ENCODE peak calls at places on chromosomes 4 and X, in four cellular contexts. S is lower leg skin, C is tibial nerve, E is stomach. I is an unnamed sample.

GRCh38 chr4:86014599-86014998 is 345.3 kb downstream of the MAPK10 start:
- DNase-seq in S (no peak), C (no peak), E (no peak), I (no peak)

GRCh38 chr4:32136081-32136787 is 1416.1 kb downstream of the PCDH7 start:
- DNase-seq in S (no peak), C (no peak), E (no peak), I (no peak)

GRCh38 chr4:115883251-115883650 is 769.8 kb upstream of the NDST4 start:
- DNase-seq in S (no peak), C (no peak), E (no peak), I (no peak)

GRCh38 chrX:117038918-117039440 is 576.2 kb upstream of the CT83 start:
- DNase-seq in S (no peak), C (no peak), E (no peak), I (no peak)

GRCh38 chr4:113559947-113560346 is 201.6 kb downstream of the CAMK2D start:
- DNase-seq in S (no peak), C (no peak), E (no peak), I (no peak)

GRCh38 chr4:184891765-184892164 is 66.0 kb upstream of the ACSL1 start:
- DNase-seq in S (no peak), C (no peak), E (no peak), I (no peak)

GRCh38 chr4:85734446-85734845 is 259.5 kb downstream of the ARHGAP24 start:
- DNase-seq in S (no peak), C (no peak), E (no peak), I (no peak)

GRCh38 chr4:37451646-37452045 is 207.1 kb downstream of the NWD2 start:
- DNase-seq in S (no peak), C (no peak), E (no peak), I (no peak)

GRCh38 chrX:130260316-130260715 is 8.4 kb downstream of the ZNF280C start:
- DNase-seq in S (no peak), C (no peak), E (no peak), I (no peak)

GRCh38 chr4:53920116-53920515 is 144.3 kb downstream of the CHIC2 start:
- DNase-seq in S (no peak), C (no peak), E (no peak), I (no peak)

GRCh38 chr4:82360298-82361177 is 13.3 kb downstream of the HNRNPD start:
- DNase-seq in S (no peak), C (peak), E (no peak), I (no peak)

GRCh38 chr4:32140636-32141035 is 1420.5 kb downstream of the PCDH7 start:
- DNase-seq in S (no peak), C (no peak), E (no peak), I (no peak)

GRCh38 chr4:158254328-158254727 is 44.0 kb downstream of the TMEM144 start:
- DNase-seq in S (no peak), C (no peak), E (no peak), I (no peak)

GRCh38 chr4:158255727-158256324 is 45.5 kb downstream of the TMEM144 start:
- DNase-seq in S (no peak), C (peak), E (no peak), I (no peak)

GRCh38 chr4:158250321-158250720 is 40.0 kb downstream of the TMEM144 start:
- DNase-seq in S (no peak), C (no peak), E (no peak), I (no peak)

DNA sequence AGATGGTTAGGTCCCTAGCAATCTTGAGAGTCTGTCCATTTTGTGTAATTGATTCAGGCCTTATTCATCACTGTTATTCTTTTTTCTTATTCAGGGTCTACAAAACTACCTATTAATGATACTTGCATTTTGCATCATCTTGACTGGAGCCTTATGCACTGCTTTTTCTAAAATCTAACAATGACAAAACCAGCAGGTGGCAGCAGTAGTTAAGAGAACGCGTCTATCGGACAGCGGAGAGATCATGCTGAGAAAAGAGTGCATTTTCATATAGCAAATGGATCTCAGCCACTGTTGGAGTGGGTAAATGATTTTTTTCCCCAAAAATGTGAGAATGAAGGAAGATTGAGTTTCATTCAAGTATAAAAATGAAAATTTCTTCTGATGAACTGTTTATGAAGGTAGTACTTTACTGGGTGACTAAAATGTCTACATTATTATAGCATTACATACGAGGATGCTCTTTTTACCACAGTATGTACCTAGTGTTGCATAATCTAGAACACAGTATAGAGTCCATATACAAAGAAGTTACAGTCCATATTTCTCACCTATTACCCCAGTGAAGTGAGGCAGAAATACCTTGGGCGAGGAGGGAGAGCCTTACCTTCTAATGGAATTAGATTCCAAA is 43.2 kb downstream of the TMEM144 start:
- DNase-seq in S (no peak), C (peak), E (peak), I (peak)
- TF ChIP-seq CTCF in S (no peak), C (peak), E (peak), I (peak)

GRCh38 chrX:109839694-109840358 is 106.8 kb upstream of the ACSL4 start:
- DNase-seq in S (no peak), C (no peak), E (no peak), I (no peak)
- TF ChIP-seq CTCF in S (no peak), C (no peak), E (no peak), I (no peak)

DNA sequence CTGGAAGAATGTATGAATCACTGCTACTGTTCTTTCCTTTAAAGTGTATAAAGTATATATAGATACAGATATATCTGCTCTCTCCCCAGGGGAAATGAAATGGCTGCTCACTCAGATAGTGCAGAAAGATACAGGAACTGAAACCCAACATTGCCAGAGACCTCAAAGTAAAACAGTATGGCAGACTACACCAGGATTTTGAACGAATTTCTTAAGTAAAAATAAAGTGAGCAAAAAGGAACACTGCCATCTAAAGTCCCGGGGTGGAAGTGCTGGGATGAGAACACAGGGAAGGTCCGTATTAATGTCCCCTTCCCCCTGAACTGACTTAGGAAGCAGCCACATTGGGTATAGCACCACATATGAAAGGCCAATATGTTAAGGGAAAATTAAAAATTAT is 93.4 kb downstream of the TMA16 start:
- DNase-seq in S (no peak), C (no peak), E (no peak), I (no peak)
- TF ChIP-seq CTCF in S (no peak), C (no peak), E (no peak), I (no peak)

DNA sequence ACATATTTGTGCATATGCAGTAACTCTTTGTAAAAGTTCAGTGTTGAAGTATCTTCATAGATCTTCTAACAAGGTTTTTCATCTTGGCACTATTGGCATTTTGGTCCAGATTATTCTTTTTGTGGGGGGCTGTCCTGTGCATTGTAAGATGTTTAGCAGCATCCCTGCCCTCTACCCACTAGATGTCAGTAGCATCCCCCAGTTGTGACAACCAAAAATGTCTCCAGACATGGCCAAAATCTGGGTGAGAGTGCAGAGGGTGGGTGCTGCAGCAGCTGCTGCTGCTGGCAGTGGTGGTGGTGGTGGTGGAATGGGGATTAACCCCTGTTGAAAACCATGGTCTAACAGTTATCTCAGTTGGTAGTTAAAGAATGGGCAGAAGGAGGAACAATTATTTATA is 370.0 kb downstream of the GPAT3 start:
- DNase-seq in S (no peak), C (no peak), E (no peak), I (no peak)
- TF ChIP-seq CTCF in S (no peak), C (no peak), E (no peak), I (no peak)

GRCh38 chr4:71126719-71127118 is 133.3 kb downstream of the DCK start:
- DNase-seq in S (no peak), C (no peak), E (no peak), I (no peak)

GRCh38 chr4:71132486-71132885 is 139.0 kb downstream of the DCK start:
- DNase-seq in S (no peak), C (no peak), E (no peak), I (no peak)

GRCh38 chr4:71133491-71133890 is 140.0 kb downstream of the DCK start:
- DNase-seq in S (no peak), C (no peak), E (no peak), I (no peak)

GRCh38 chr4:71136071-71136470 is 142.6 kb downstream of the DCK start:
- DNase-seq in S (no peak), C (no peak), E (no peak), I (no peak)

DNA sequence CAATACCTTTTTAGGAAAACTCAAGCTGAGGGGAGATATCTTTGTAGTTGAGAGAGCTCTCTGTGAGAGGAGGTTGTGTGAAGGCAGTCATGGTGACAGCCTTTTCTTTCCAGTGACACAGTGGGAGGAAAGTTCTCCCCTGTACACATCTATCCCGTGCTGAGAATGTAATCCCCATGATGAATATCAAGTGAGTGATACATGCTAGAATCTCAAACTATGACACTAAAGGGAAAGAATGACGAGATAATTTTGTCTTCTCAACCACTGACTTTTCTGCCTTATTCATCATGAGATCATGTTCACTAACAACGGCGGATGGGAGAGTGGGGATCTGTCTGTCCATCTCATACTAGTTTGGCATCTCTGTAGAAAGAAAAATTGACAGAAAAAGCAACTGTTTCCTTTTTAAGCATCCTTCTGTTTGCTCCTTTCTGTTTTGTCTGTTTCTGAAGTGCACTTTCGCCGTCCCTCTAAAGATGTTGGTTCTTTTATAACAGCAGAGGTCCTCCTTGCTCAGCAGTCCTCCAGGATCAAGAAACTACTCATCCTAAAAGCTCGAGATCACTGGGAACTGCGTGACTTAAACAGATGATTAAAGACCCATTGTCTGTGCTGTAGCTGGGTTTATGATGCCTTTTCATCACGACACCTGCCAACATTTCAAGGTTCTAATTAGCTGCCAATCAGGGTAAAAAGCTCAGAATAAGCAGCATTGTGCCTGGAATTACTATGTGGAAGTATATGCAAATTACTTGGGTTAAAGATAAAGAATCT is 137.6 kb downstream of the DCK start:
- DNase-seq in S (no peak), C (no peak), E (no peak), I (no peak)
- TF ChIP-seq CTCF in S (no peak), C (no peak), E (no peak), I (no peak)

GRCh38 chr4:182917182-182918043 is at the start of gene DCTD:
- DNase-seq in S (peak), C (peak), E (peak), I (peak)
- TF ChIP-seq CTCF in S (no peak), C (peak), E (no peak), I (no peak)

GRCh38 chrX:20218809-20219505 is 47.8 kb downstream of the RPS6KA3 start:
- DNase-seq in S (no peak), C (peak), E (no peak), I (no peak)
- TF ChIP-seq CTCF in S (no peak), C (no peak), E (no peak), I (no peak)